ENCODE peak calls at places on chromosome 5, in seven cellular contexts. L is GM12878, V is transverse colon, P is prostate gland, B is stomach, N is spleen, I is sigmoid colon. F is an unnamed sample.

GRCh38 chr5:69295088-69295754 is 37.4 kb downstream of the CCDC125 start:
- DNase-seq in L (no peak), N (no peak), B (no peak), P (no peak), I (no peak), V (no peak), F (peak; percentile 25)

GRCh38 chr5:1723957-1724821 is 75.4 kb downstream of the MRPL36 start:
- DNase-seq in B (no peak), P (peak; percentile 3), V (no peak), I (peak; percentile 32), L (no peak), N (no peak), F (no peak)

GRCh38 chr5:151896041-151896691 is 28.5 kb downstream of the GLRA1 start:
- DNase-seq in I (no peak), V (no peak), L (no peak), B (no peak), P (no peak), N (no peak), F (no peak)

GRCh38 chr5:88656196-88656935 is 226.6 kb downstream of the MEF2C start:
- DNase-seq in L (no peak), V (no peak), N (no peak), I (no peak), B (no peak), P (no peak), F (no peak)

GRCh38 chr5:73115399-73116051 is 4.8 kb upstream of the TMEM171 start:
- DNase-seq in L (no peak), P (no peak), N (no peak), I (no peak), V (no peak), B (no peak), F (no peak)

GRCh38 chr5:14915291-14915976 is 43.9 kb upstream of the ANKH start:
- DNase-seq in P (peak; percentile 19), N (no peak), B (no peak), L (no peak), I (no peak), V (no peak), F (no peak)

GRCh38 chr5:113212244-113212920 is 222.4 kb downstream of the TSSK1B start:
- DNase-seq in N (no peak), I (no peak), L (no peak), P (no peak), B (no peak), V (no peak), F (peak; percentile 59)

GRCh38 chr5:149371296-149371962 is 7.7 kb downstream of the IL17B start:
- DNase-seq in B (peak; percentile 72), L (no peak), I (no peak), V (peak; percentile 72), N (peak; percentile 88), P (no peak), F (peak; percentile 83)

GRCh38 chr5:106086352-106086751 is 1584.4 kb downstream of the EFNA5 start:
- DNase-seq in V (no peak), B (no peak), P (no peak), I (no peak), N (no peak), L (no peak), F (no peak)

GRCh38 chr5:142403583-142403982 is 78.8 kb upstream of the SPRY4 start:
- DNase-seq in L (no peak), N (no peak), P (peak; percentile 31), I (no peak), V (no peak), B (no peak), F (no peak)

GRCh38 chr5:142151436-142152382 is 43.1 kb downstream of the NDFIP1 start:
- DNase-seq in N (no peak), L (peak; percentile 2), B (peak; percentile 59), V (peak; percentile 41), I (no peak), P (peak; percentile 57), F (peak; percentile 61)

GRCh38 chr5:110757118-110757729 is 18.4 kb downstream of the SLC25A46 start:
- DNase-seq in N (no peak), P (no peak), V (no peak), L (no peak), I (no peak), B (no peak), F (no peak)

GRCh38 chr5:110752953-110753352 is 14.1 kb downstream of the SLC25A46 start:
- DNase-seq in N (no peak), I (no peak), B (no peak), P (no peak), L (peak; percentile 33), V (no peak), F (no peak)

GRCh38 chr5:110754181-110754580 is 15.4 kb downstream of the SLC25A46 start:
- DNase-seq in I (no peak), V (no peak), P (no peak), L (no peak), N (no peak), B (no peak), F (no peak)

GRCh38 chr5:110753620-110754019 is 14.8 kb downstream of the SLC25A46 start:
- DNase-seq in B (no peak), I (no peak), N (no peak), L (no peak), V (no peak), P (no peak), F (no peak)

GRCh38 chr5:110751902-110752762 is 13.3 kb downstream of the SLC25A46 start:
- DNase-seq in L (peak; percentile 96), B (no peak), P (no peak), V (no peak), N (no peak), I (no peak), F (no peak)
- TF ChIP-seq POLR2AphosphoS5 in L (peak; percentile 67), B (no peak), P (no peak), V (no peak), N (no peak), I (no peak), F (no peak)

GRCh38 chr5:74631088-74631960 is 9.2 kb downstream of the ENC1 start:
- DNase-seq in I (no peak), V (no peak), B (no peak), N (no peak), L (peak; percentile 97), P (no peak), F (no peak)
- TF ChIP-seq POLR2AphosphoS5 in I (no peak), V (no peak), B (no peak), N (no peak), L (peak; percentile 39), P (no peak), F (no peak)

GRCh38 chr5:17405976-17406876 is 91.8 kb upstream of the TAF11L2 start:
- DNase-seq in V (no peak), P (no peak), B (no peak), I (no peak), L (no peak), N (no peak), F (no peak)

GRCh38 chr5:17415282-17415681 is 82.7 kb upstream of the TAF11L2 start:
- DNase-seq in N (peak; percentile 58), V (no peak), L (no peak), B (no peak), I (no peak), P (no peak), F (no peak)

GRCh38 chr5:17412760-17413671 is 85.0 kb upstream of the TAF11L2 start:
- DNase-seq in N (peak; percentile 81), B (no peak), P (no peak), V (no peak), L (no peak), I (no peak), F (no peak)

GRCh38 chr5:17413691-17414090 is 84.3 kb upstream of the TAF11L2 start:
- DNase-seq in B (no peak), N (no peak), I (no peak), V (no peak), P (no peak), L (no peak), F (no peak)

DNA sequence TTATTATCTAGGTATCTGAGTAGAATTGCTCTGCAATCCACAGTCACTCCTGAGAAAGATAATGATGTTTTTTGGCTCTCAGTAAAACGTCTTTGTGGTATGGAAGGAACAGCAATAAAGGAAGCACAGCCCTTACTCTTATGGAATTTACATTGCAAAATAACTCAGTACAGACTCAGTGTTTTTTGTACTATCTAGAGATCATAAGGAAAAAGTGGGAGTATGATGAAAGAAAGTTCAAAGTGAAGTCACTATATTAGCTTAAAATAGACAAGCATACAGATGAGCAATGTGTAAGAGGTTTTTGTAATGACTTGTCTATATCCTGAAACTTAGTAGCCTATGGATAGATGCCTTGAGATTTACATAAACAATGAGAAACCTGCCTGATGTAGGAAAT is 86.6 kb upstream of the TAF11L2 start:
- DNase-seq in N (no peak), B (no peak), I (no peak), V (no peak), L (no peak), P (no peak), F (no peak)
- TF ChIP-seq POLR2AphosphoS5 in N (no peak), B (no peak), I (no peak), V (no peak), L (no peak), P (no peak), F (no peak)

GRCh38 chr5:59107692-59108091 is 524.8 kb downstream of the RAB3C start:
- DNase-seq in V (no peak), P (peak; percentile 61), I (no peak), L (no peak), B (peak; percentile 68), N (no peak), F (no peak)
- TF ChIP-seq POLR2AphosphoS5 in V (no peak), P (no peak), I (peak; percentile 39), L (no peak), B (no peak), N (no peak), F (no peak)

GRCh38 chr5:58181578-58182286 is 278.2 kb downstream of the PLK2 start:
- DNase-seq in P (no peak), V (no peak), B (no peak), L (no peak), N (no peak), I (no peak), F (no peak)
- TF ChIP-seq POLR2AphosphoS5 in P (no peak), V (no peak), B (no peak), L (no peak), N (no peak), I (no peak), F (no peak)

GRCh38 chr5:75668988-75669760 is 48.1 kb downstream of the POC5 start:
- DNase-seq in P (no peak), I (no peak), V (peak; percentile 65), B (peak; percentile 62), L (peak; percentile 78), N (peak; percentile 79), F (no peak)
- TF ChIP-seq POLR2AphosphoS5 in P (no peak), I (no peak), V (no peak), B (peak; percentile 60), L (peak; percentile 80), N (no peak), F (no peak)